ENCODE peak calls at places on chromosomes 13 and 19, in eight cellular contexts. One of them, this sample, is unnamed.

GRCh38 chr19:15288146-15288963 is 44.0 kb downstream of the BRD4 start:
- DNase-seq in RWPE1: no peak
- DNase-seq in prostate gland: no peak
- DNase-seq in heart left ventricle: no peak
- DNase-seq in vagina: no peak
- DNase-seq in H9: no peak
- DNase-seq in tibial artery: peak
- DNase-seq in WERI-Rb-1: peak
- DNase-seq in this sample: no peak

GRCh38 chr13:42996584-42996983 is 4.5 kb upstream of the EPSTI1 start:
- DNase-seq in RWPE1: peak
- DNase-seq in prostate gland: no peak
- DNase-seq in heart left ventricle: no peak
- DNase-seq in vagina: no peak
- DNase-seq in H9: no peak
- DNase-seq in tibial artery: no peak
- DNase-seq in WERI-Rb-1: no peak
- DNase-seq in this sample: no peak

GRCh38 chr19:46764817-46765291 is 18.6 kb upstream of the STRN4 start:
- DNase-seq in RWPE1: no peak
- DNase-seq in prostate gland: peak
- DNase-seq in heart left ventricle: no peak
- DNase-seq in vagina: no peak
- DNase-seq in H9: no peak
- DNase-seq in tibial artery: no peak
- DNase-seq in WERI-Rb-1: no peak
- DNase-seq in this sample: peak

GRCh38 chr19:12840091-12841079 is 2.1 kb downstream of the MAST1 start:
- DNase-seq in RWPE1: peak
- DNase-seq in prostate gland: peak
- DNase-seq in heart left ventricle: no peak
- DNase-seq in vagina: no peak
- DNase-seq in H9: peak
- DNase-seq in tibial artery: no peak
- DNase-seq in WERI-Rb-1: peak
- DNase-seq in this sample: peak

GRCh38 chr13:40077396-40078027 is 422.1 kb downstream of the COG6 start:
- DNase-seq in RWPE1: peak
- DNase-seq in prostate gland: no peak
- DNase-seq in heart left ventricle: no peak
- DNase-seq in vagina: no peak
- DNase-seq in H9: no peak
- DNase-seq in tibial artery: no peak
- DNase-seq in WERI-Rb-1: no peak
- DNase-seq in this sample: no peak

GRCh38 chr13:34349091-34349722 is 531.3 kb downstream of the RFC3 start:
- DNase-seq in RWPE1: peak
- DNase-seq in prostate gland: no peak
- DNase-seq in heart left ventricle: peak
- DNase-seq in vagina: no peak
- DNase-seq in H9: no peak
- DNase-seq in tibial artery: peak
- DNase-seq in WERI-Rb-1: no peak
- DNase-seq in this sample: peak

GRCh38 chr19:12938536-12939291 is at the start of gene CALR:
- DNase-seq in RWPE1: no peak
- DNase-seq in prostate gland: no peak
- DNase-seq in heart left ventricle: no peak
- DNase-seq in vagina: no peak
- DNase-seq in H9: no peak
- DNase-seq in tibial artery: peak
- DNase-seq in WERI-Rb-1: peak
- DNase-seq in this sample: no peak

GRCh38 chr13:100588350-100589177 is at the start of gene GGACT:
- DNase-seq in RWPE1: peak
- DNase-seq in prostate gland: peak
- DNase-seq in heart left ventricle: peak
- DNase-seq in vagina: no peak
- DNase-seq in H9: peak
- DNase-seq in tibial artery: peak
- DNase-seq in WERI-Rb-1: peak
- DNase-seq in this sample: peak

GRCh38 chr13:95569966-95570365 is 17.4 kb downstream of the CLDN10 start:
- DNase-seq in RWPE1: no peak
- DNase-seq in prostate gland: no peak
- DNase-seq in heart left ventricle: no peak
- DNase-seq in vagina: no peak
- DNase-seq in H9: no peak
- DNase-seq in tibial artery: no peak
- DNase-seq in WERI-Rb-1: no peak
- DNase-seq in this sample: no peak

GRCh38 chr13:64471916-64472315 is 2758.2 kb downstream of the PCDH9 start:
- DNase-seq in RWPE1: peak
- DNase-seq in prostate gland: no peak
- DNase-seq in heart left ventricle: no peak
- DNase-seq in vagina: no peak
- DNase-seq in H9: no peak
- DNase-seq in tibial artery: no peak
- DNase-seq in WERI-Rb-1: no peak
- DNase-seq in this sample: no peak

GRCh38 chr19:33904681-33905080 is 108.0 kb downstream of the KCTD15 start:
- DNase-seq in RWPE1: peak
- DNase-seq in prostate gland: peak
- DNase-seq in heart left ventricle: peak
- DNase-seq in vagina: no peak
- DNase-seq in H9: peak
- DNase-seq in tibial artery: no peak
- DNase-seq in WERI-Rb-1: no peak
- DNase-seq in this sample: no peak

GRCh38 chr13:23709521-23709920 is 139.3 kb downstream of the TNFRSF19 start:
- DNase-seq in RWPE1: no peak
- DNase-seq in prostate gland: no peak
- DNase-seq in heart left ventricle: no peak
- DNase-seq in vagina: no peak
- DNase-seq in H9: no peak
- DNase-seq in tibial artery: no peak
- DNase-seq in WERI-Rb-1: no peak
- DNase-seq in this sample: no peak

GRCh38 chr13:87331178-87331577 is 340.0 kb upstream of the SLITRK5 start:
- DNase-seq in RWPE1: peak
- DNase-seq in prostate gland: peak
- DNase-seq in heart left ventricle: no peak
- DNase-seq in vagina: no peak
- DNase-seq in H9: no peak
- DNase-seq in tibial artery: no peak
- DNase-seq in WERI-Rb-1: no peak
- DNase-seq in this sample: no peak

GRCh38 chr13:51420681-51421476 is 32.0 kb downstream of the INTS6 start:
- DNase-seq in RWPE1: no peak
- DNase-seq in prostate gland: no peak
- DNase-seq in heart left ventricle: no peak
- DNase-seq in vagina: no peak
- DNase-seq in H9: no peak
- DNase-seq in tibial artery: no peak
- DNase-seq in WERI-Rb-1: no peak
- DNase-seq in this sample: no peak

GRCh38 chr19:13118424-13119193 is 545 bp downstream of the NACC1 start:
- DNase-seq in RWPE1: peak
- DNase-seq in prostate gland: peak
- DNase-seq in heart left ventricle: peak
- DNase-seq in vagina: no peak
- DNase-seq in H9: peak
- DNase-seq in tibial artery: no peak
- DNase-seq in WERI-Rb-1: peak
- DNase-seq in this sample: peak

GRCh38 chr19:55443824-55444719 is 972 bp upstream of the SHISA7 start:
- DNase-seq in RWPE1: no peak
- DNase-seq in prostate gland: no peak
- DNase-seq in heart left ventricle: no peak
- DNase-seq in vagina: no peak
- DNase-seq in H9: no peak
- DNase-seq in tibial artery: no peak
- DNase-seq in WERI-Rb-1: no peak
- DNase-seq in this sample: no peak

GRCh38 chr19:679418-680286 is 3.5 kb downstream of the FSTL3 start:
- DNase-seq in RWPE1: peak
- DNase-seq in prostate gland: no peak
- DNase-seq in heart left ventricle: peak
- DNase-seq in vagina: peak
- DNase-seq in H9: peak
- DNase-seq in tibial artery: peak
- DNase-seq in WERI-Rb-1: peak
- DNase-seq in this sample: peak

GRCh38 chr19:30266687-30267086 is 105.5 kb upstream of the ZNF536 start:
- DNase-seq in RWPE1: no peak
- DNase-seq in prostate gland: no peak
- DNase-seq in heart left ventricle: no peak
- DNase-seq in vagina: no peak
- DNase-seq in H9: no peak
- DNase-seq in tibial artery: no peak
- DNase-seq in WERI-Rb-1: no peak
- DNase-seq in this sample: no peak

GRCh38 chr19:30090963-30091362 is 148.9 kb downstream of the URI1 start:
- DNase-seq in RWPE1: no peak
- DNase-seq in prostate gland: no peak
- DNase-seq in heart left ventricle: no peak
- DNase-seq in vagina: no peak
- DNase-seq in H9: no peak
- DNase-seq in tibial artery: no peak
- DNase-seq in WERI-Rb-1: no peak
- DNase-seq in this sample: no peak

GRCh38 chr19:1953441-1954094 is 12.6 kb downstream of the CSNK1G2 start:
- DNase-seq in RWPE1: no peak
- DNase-seq in prostate gland: no peak
- DNase-seq in heart left ventricle: no peak
- DNase-seq in vagina: no peak
- DNase-seq in H9: no peak
- DNase-seq in tibial artery: no peak
- DNase-seq in WERI-Rb-1: no peak
- DNase-seq in this sample: no peak

DNA sequence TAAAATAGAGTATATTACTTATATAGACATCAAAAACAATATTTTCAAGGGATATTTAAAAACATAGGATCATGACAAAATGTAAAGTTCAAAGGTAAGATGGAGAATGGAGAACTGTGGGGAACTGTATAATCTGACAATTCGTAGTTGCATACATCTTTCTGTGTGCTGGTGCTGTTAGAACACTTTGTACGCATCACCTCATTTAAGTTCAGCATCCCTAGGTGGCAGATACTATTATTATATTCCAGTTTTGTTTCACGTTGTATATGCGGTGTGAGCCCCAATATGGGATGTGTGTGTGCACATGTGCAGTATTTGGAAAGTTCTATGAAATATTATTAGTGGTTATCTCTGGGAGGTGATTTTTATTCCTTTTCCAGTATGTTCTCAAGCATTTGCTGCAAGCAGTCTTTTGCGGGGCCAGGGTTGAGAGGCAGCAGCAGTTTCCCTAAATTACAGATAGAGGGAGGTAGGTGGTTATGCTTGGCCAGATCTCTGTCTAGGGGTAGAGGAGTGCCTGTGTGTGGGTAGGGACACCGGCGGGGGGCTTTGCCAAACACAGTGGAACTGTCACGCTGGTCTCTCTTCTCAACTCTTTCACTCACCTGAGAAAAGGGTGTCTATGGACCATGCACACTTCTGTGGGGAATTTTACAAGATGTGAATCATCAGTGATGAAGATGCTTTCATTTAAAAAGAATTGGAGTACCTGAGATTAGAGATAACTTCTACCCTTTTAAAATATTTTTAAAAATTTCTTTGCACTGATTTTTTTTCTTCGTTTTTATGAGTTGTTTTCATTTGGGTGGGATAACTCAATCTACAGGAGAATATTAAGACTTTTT is 55.6 kb upstream of the ALOX5AP start:
- DNase-seq in RWPE1: peak
- DNase-seq in prostate gland: no peak
- DNase-seq in heart left ventricle: peak
- DNase-seq in vagina: no peak
- DNase-seq in H9: peak
- DNase-seq in tibial artery: no peak
- DNase-seq in WERI-Rb-1: peak
- DNase-seq in this sample: no peak
- TF ChIP-seq CTCF in RWPE1: peak
- TF ChIP-seq CTCF in prostate gland: peak
- TF ChIP-seq CTCF in heart left ventricle: peak
- TF ChIP-seq CTCF in vagina: no peak
- TF ChIP-seq CTCF in H9: peak
- TF ChIP-seq CTCF in tibial artery: peak
- TF ChIP-seq CTCF in WERI-Rb-1: peak
- TF ChIP-seq CTCF in this sample: peak

DNA sequence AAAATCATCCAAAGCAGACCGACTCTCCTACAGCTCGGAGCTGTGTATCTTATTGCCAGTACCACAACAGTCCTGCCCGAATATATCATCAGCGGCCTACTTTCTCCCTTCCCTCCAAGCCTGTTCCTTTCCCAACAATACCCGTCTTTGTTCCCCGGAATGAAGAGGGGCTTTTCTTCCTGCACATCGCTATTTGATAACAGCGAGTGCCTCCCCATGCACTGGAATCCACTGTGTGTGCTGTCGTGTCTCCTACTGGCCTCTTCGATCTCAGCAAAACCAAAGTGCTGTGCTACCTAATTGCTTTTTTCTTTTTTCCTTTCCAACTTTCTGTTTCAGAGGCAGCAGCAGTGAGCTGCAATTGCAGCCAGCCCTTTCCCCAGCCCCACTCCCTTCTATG is 43.5 kb downstream of the EFNB2 start:
- DNase-seq in RWPE1: no peak
- DNase-seq in prostate gland: no peak
- DNase-seq in heart left ventricle: no peak
- DNase-seq in vagina: no peak
- DNase-seq in H9: no peak
- DNase-seq in tibial artery: no peak
- DNase-seq in WERI-Rb-1: no peak
- DNase-seq in this sample: no peak
- H3K27ac ChIP-seq in RWPE1: no peak
- H3K27ac ChIP-seq in prostate gland: no peak
- H3K27ac ChIP-seq in heart left ventricle: peak
- H3K27ac ChIP-seq in vagina: no peak
- H3K27ac ChIP-seq in H9: no peak
- H3K27ac ChIP-seq in tibial artery: no peak
- H3K27ac ChIP-seq in WERI-Rb-1: no peak
- H3K27ac ChIP-seq in this sample: no peak

GRCh38 chr13:66468656-66469055 is 761.5 kb downstream of the PCDH9 start:
- DNase-seq in RWPE1: no peak
- DNase-seq in prostate gland: no peak
- DNase-seq in heart left ventricle: no peak
- DNase-seq in vagina: no peak
- DNase-seq in H9: no peak
- DNase-seq in tibial artery: no peak
- DNase-seq in WERI-Rb-1: no peak
- DNase-seq in this sample: no peak

GRCh38 chr13:66469745-66470144 is 760.4 kb downstream of the PCDH9 start:
- DNase-seq in RWPE1: no peak
- DNase-seq in prostate gland: no peak
- DNase-seq in heart left ventricle: no peak
- DNase-seq in vagina: no peak
- DNase-seq in H9: no peak
- DNase-seq in tibial artery: no peak
- DNase-seq in WERI-Rb-1: no peak
- DNase-seq in this sample: no peak
- TF ChIP-seq CTCF in RWPE1: no peak
- TF ChIP-seq CTCF in prostate gland: no peak
- TF ChIP-seq CTCF in heart left ventricle: no peak
- TF ChIP-seq CTCF in vagina: no peak
- TF ChIP-seq CTCF in H9: no peak
- TF ChIP-seq CTCF in tibial artery: no peak
- TF ChIP-seq CTCF in WERI-Rb-1: no peak
- TF ChIP-seq CTCF in this sample: no peak

GRCh38 chr19:53521373-53522202 is 16.4 kb upstream of the ZNF331 start:
- DNase-seq in RWPE1: no peak
- DNase-seq in prostate gland: no peak
- DNase-seq in heart left ventricle: no peak
- DNase-seq in vagina: no peak
- DNase-seq in H9: no peak
- DNase-seq in tibial artery: no peak
- DNase-seq in WERI-Rb-1: no peak
- DNase-seq in this sample: no peak
- H3K27ac ChIP-seq in RWPE1: peak
- H3K27ac ChIP-seq in prostate gland: peak
- H3K27ac ChIP-seq in heart left ventricle: no peak
- H3K27ac ChIP-seq in vagina: peak
- H3K27ac ChIP-seq in H9: no peak
- H3K27ac ChIP-seq in tibial artery: peak
- H3K27ac ChIP-seq in WERI-Rb-1: peak
- H3K27ac ChIP-seq in this sample: no peak